ENCODE peak calls at places on chromosome 1, in four cellular contexts. W is fibroblast of lung, N is endothelial cell of umbilical vein, T is neural progenitor cell. D is an unnamed sample.

GRCh38 chr1:15323989-15324866 is 77.2 kb downstream of the FHAD1 start:
- DNase-seq in W (no peak), N (no peak), T (no peak), D (no peak)

GRCh38 chr1:157993179-157994080 is at the start of gene KIRREL1:
- DNase-seq in W (peak; percentile 78), N (peak; percentile 74), T (peak; percentile 76), D (peak; percentile 16)

GRCh38 chr1:221729771-221730170 is 12.1 kb downstream of the DUSP10 start:
- DNase-seq in W (no peak), N (no peak), T (no peak), D (no peak)

GRCh38 chr1:154407866-154408777 is 3.0 kb downstream of the IL6R start:
- DNase-seq in W (no peak), N (no peak), T (no peak), D (peak; percentile 46)

GRCh38 chr1:171998711-171999110 is 157.4 kb downstream of the DNM3 start:
- DNase-seq in W (peak; percentile 47), N (no peak), T (no peak), D (no peak)

GRCh38 chr1:43207229-43207853 is 35.2 kb downstream of the CFAP57 start:
- DNase-seq in W (peak; percentile 42), N (peak; percentile 92), T (no peak), D (no peak)

GRCh38 chr1:99675994-99676393 is 30.1 kb downstream of the PALMD start:
- DNase-seq in W (no peak), N (no peak), T (no peak), D (no peak)

GRCh38 chr1:22747021-22747734 is 36.5 kb downstream of the EPHB2 start:
- DNase-seq in W (peak; percentile 96), N (peak; percentile 84), T (no peak), D (no peak)

GRCh38 chr1:150613061-150613920 is 16.1 kb downstream of the ENSA start:
- DNase-seq in W (peak; percentile 93), N (peak; percentile 94), T (no peak), D (peak; percentile 70)

GRCh38 chr1:175317309-175317708 is 124.7 kb upstream of the KIAA0040 start:
- DNase-seq in W (no peak), N (no peak), T (peak; percentile 23), D (peak; percentile 26)

GRCh38 chr1:31570228-31570627 is 6.1 kb upstream of the TINAGL1 start:
- DNase-seq in W (no peak), N (no peak), T (no peak), D (no peak)

GRCh38 chr1:240474133-240474614 is 137.8 kb downstream of the GREM2 start:
- DNase-seq in W (peak; percentile 88), N (no peak), T (no peak), D (peak; percentile 35)

GRCh38 chr1:230250061-230250460 is 176.1 kb downstream of the PGBD5 start:
- DNase-seq in W (no peak), N (no peak), T (no peak), D (no peak)

GRCh38 chr1:218694635-218695034 is 349.5 kb downstream of the TGFB2 start:
- DNase-seq in W (no peak), N (no peak), T (no peak), D (no peak)

GRCh38 chr1:113579256-113580018 is 179.8 kb downstream of the PHTF1 start:
- DNase-seq in W (peak; percentile 23), N (no peak), T (no peak), D (no peak)

GRCh38 chr1:40831001-40831732 is 31.0 kb downstream of the CITED4 start:
- DNase-seq in W (no peak), N (no peak), T (no peak), D (no peak)

GRCh38 chr1:74712863-74713262 is 20.0 kb downstream of the CRYZ start:
- DNase-seq in W (peak; percentile 25), N (no peak), T (peak; percentile 47), D (no peak)

GRCh38 chr1:22111620-22112019 is 31.3 kb downstream of the WNT4 start:
- DNase-seq in W (peak; percentile 70), N (peak; percentile 26), T (no peak), D (no peak)

GRCh38 chr1:53621144-53621543 is 117.8 kb downstream of the GLIS1 start:
- DNase-seq in W (no peak), N (no peak), T (no peak), D (no peak)

GRCh38 chr1:13583964-13584791 is 546 bp downstream of the PDPN start:
- DNase-seq in W (peak; percentile 82), N (no peak), T (peak; percentile 76), D (no peak)

GRCh38 chr1:211788626-211789025 is 41.9 kb downstream of the LPGAT1 start:
- DNase-seq in W (no peak), N (no peak), T (no peak), D (no peak)

GRCh38 chr1:64526312-64526711 is 56.4 kb downstream of the CACHD1 start:
- DNase-seq in W (no peak), N (no peak), T (no peak), D (no peak)

GRCh38 chr1:151905070-151905442 is 4.3 kb downstream of the THEM4 start:
- DNase-seq in W (no peak), N (peak; percentile 60), T (no peak), D (no peak)

GRCh38 chr1:2907051-2907450 is 105.6 kb upstream of the TTC34 start:
- DNase-seq in W (no peak), N (no peak), T (no peak), D (no peak)

GRCh38 chr1:2906105-2906504 is 104.6 kb upstream of the TTC34 start:
- DNase-seq in W (no peak), N (no peak), T (no peak), D (no peak)

GRCh38 chr1:2908081-2908480 is 106.6 kb upstream of the TTC34 start:
- DNase-seq in W (no peak), N (no peak), T (no peak), D (no peak)

GRCh38 chr1:2905356-2905755 is 103.9 kb upstream of the TTC34 start:
- DNase-seq in W (no peak), N (no peak), T (no peak), D (no peak)

DNA sequence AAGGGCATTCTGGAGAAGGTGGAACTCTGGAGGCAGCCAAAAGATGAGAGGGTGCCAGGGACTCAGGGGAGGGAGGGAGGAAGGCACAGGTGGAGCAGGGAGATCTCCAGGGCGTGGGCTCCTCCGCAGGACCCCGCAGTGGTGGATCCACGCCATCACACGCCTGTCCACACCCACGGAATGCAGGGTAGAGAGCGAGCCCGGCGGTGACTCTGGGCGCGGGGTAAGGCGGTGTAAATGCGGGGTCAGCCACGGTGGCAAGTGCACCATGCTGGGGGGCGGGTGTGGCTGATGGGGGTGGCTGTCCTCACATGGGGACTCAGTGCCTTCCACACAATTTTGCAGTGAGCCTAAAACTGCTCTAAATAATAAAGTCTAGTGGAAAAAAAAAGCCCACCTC is 105.1 kb upstream of the TTC34 start:
- DNase-seq in W (no peak), N (no peak), T (no peak), D (no peak)
- TF ChIP-seq EZH2 in W (no peak), N (no peak), T (no peak), D (no peak)

DNA sequence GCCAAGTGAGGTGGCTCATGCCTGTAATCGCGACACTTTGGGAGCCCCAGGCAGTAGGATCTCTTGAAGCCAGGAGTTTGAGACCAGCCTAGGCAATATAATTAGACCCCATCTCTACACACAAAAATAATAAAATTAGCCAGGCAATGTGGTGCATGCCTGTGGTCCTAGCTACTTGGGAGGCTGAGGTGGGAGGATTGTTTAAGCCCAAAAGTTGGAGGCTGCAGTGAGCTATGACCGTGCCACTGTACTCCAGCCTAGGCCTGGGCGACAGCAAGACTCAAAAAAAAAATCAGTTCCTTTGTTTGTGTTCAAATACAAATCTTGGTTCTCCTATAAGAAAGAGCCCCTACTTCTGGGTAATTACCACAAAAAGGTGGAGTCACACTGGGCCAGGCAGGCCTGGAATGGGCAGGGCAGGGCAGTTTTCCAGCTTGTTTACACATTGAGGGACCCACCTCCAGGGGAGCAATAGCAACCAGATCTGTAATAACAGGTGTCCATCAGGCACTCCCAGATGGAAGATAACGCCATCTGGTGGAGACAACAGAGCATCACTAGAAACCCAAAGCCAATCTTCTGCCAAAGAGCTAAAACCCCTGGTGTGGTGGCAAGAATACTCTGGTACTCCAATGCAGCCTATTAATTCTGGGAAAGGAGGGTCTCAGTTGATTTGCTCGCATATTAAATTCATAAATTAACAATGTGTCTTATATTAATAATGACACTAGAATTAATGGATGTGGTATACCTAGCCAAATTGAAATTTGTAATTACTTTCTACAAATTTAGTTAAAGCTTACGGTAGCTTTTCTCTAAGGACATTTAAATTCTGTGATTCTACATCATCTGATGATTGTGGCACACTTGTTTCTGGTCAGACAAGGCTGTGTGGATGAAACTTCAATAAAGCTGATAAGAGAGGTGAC is 13.2 kb downstream of the PPP1R15B start:
- DNase-seq in W (peak; percentile 57), N (peak; percentile 80), T (peak; percentile 89), D (peak; percentile 90)
- H4K20me1 ChIP-seq in W (no peaks in the 10 kb centered on the region), N (no peaks in the 10 kb centered on the region), T (no peaks in the 10 kb centered on the region), D (no peaks in the 10 kb centered on the region)

GRCh38 chr1:204652556-204652955 is 33.0 kb downstream of the LRRN2 start:
- DNase-seq in W (no peak), N (no peak), T (no peak), D (no peak)
- TF ChIP-seq EZH2 in W (no peak), N (no peak), T (no peak), D (no peak)

DNA sequence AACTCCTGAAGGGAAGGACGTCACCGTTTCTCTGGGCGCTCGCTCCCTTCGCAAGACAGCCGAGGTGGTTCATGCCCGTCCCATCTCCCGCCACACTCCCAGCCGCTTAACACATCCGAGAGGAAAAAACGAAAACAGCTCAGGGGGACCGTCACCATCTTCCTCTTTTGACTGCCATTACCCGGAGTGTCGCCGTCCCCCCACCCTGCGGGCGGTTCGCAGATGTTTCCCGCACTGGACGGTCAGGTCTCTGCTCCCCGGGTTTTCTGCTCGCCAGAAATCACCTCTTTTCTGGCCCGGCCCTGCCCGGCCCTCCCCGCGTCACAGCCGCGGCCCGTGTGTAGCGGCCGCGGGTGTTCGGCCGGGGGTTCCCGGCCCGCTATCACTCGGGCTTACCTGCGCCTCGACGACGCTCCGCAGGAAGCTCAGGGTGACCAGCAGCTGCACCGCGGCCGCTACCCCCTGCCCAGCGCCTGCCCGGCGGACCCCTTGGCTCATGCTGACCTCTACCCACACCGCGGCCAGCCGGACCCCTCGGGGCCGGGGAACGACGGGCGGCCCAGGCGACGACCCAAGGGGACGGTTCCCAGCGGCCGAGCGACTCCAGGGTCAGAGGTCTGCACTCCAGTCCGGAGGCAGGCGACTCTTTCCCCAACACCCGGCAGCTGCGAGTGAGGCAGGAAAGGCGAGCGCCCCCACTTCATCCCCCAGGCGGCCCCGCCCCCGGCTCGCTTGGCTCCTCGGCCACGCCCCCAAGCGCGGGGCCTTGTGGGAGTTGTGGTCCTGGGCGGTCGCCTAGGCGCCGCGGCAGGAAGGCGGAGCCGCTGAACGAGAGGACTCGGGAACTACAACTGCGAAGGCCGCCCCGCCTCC is at the start of gene ERO1B:
- DNase-seq in W (peak; percentile 93), N (peak; percentile 95), T (peak; percentile 100), D (peak; percentile 98)
- H4K20me1 ChIP-seq in W (no peaks in the 10 kb centered on the region), N (no peaks in the 10 kb centered on the region), T (no peaks in the 10 kb centered on the region), D (no peaks in the 10 kb centered on the region)

GRCh38 chr1:24315391-24315790 is 3.8 kb upstream of the GRHL3 start:
- DNase-seq in W (no peak), N (no peak), T (no peak), D (no peak)

GRCh38 chr1:24309762-24310485 is 9.2 kb upstream of the GRHL3 start:
- DNase-seq in W (peak; percentile 55), N (no peak), T (no peak), D (no peak)

GRCh38 chr1:24308365-24309015 is 10.7 kb upstream of the GRHL3 start:
- DNase-seq in W (no peak), N (no peak), T (peak; percentile 64), D (peak; percentile 25)

GRCh38 chr1:24311234-24311633 is 7.9 kb upstream of the GRHL3 start:
- DNase-seq in W (no peak), N (no peak), T (no peak), D (no peak)

GRCh38 chr1:24311731-24312130 is 7.4 kb upstream of the GRHL3 start:
- DNase-seq in W (no peak), N (no peak), T (peak; percentile 36), D (no peak)
- TF ChIP-seq EZH2 in W (no peak), N (no peak), T (no peak), D (no peak)

GRCh38 chr1:167767794-167768193 is 46.0 kb downstream of the MPZL1 start:
- DNase-seq in W (no peak), N (no peak), T (no peak), D (no peak)
- H4K20me1 ChIP-seq in W (peaks cover 2% of the 10 kb centered on the region), N (no peaks in the 10 kb centered on the region), T (peaks cover 44% of the 10 kb centered on the region), D (no peaks in the 10 kb centered on the region)

D was measured in MM.1S.